ENCODE peak calls at places on chromosomes 12 and 14, in nine cellular contexts. V is A549; C is PC-3; Y is neuronal stem cell; T is pancreas; G is lung; R is CD4-positive, CD25-positive, alpha-beta regulatory T cell; J is uterus; M is K562. F is an unnamed sample. For H3K4me1, the result is how much of the 10 kb centered on the place peaks cover.

GRCh38 chr12:50024804-50025186 is 499 bp downstream of the RACGAP1 start:
- DNase-seq in T (no peak), C (no peak), J (no peak), R (no peak), G (no peak), V (no peak), Y (no peak), M (peak), F (no peak)

GRCh38 chr12:131673519-131674265 is 37.2 kb upstream of the SFSWAP start:
- DNase-seq in C (peak), R (no peak), T (no peak), V (no peak), Y (no peak), J (no peak), M (no peak), G (no peak), F (no peak)

GRCh38 chr14:62674833-62675232 is 370.4 kb downstream of the KCNH5 start:
- DNase-seq in V (no peak), R (no peak), J (no peak), C (no peak), M (no peak), G (peak), T (no peak), Y (no peak), F (peak)

GRCh38 chr14:100860556-100861187 is 34.8 kb downstream of the MEG3 start:
- DNase-seq in V (no peak), T (no peak), G (no peak), M (no peak), R (no peak), C (no peak), J (no peak), Y (no peak), F (no peak)

GRCh38 chr12:96241484-96242256 is 47.5 kb downstream of the ELK3 start:
- DNase-seq in G (no peak), C (no peak), M (no peak), J (peak), R (peak), T (no peak), V (no peak), Y (no peak), F (no peak)

GRCh38 chr14:68079941-68080697 is 260.5 kb downstream of the RAD51B start:
- DNase-seq in R (no peak), V (no peak), J (no peak), C (no peak), Y (no peak), M (no peak), G (no peak), T (no peak), F (no peak)

GRCh38 chr14:68308695-68309094 is 484.2 kb downstream of the ZFP36L1 start:
- DNase-seq in G (no peak), R (no peak), Y (no peak), M (no peak), J (no peak), C (no peak), T (no peak), V (no peak), F (no peak)

GRCh38 chr12:27999521-27999920 is 27.0 kb upstream of the PTHLH start:
- DNase-seq in Y (no peak), R (no peak), T (no peak), J (no peak), V (no peak), G (no peak), C (peak), M (no peak), F (no peak)

GRCh38 chr12:106897082-106897481 is 58.6 kb upstream of the TMEM263 start:
- DNase-seq in J (no peak), V (no peak), G (no peak), R (no peak), C (peak), M (peak), T (no peak), Y (no peak), F (no peak)

DNA sequence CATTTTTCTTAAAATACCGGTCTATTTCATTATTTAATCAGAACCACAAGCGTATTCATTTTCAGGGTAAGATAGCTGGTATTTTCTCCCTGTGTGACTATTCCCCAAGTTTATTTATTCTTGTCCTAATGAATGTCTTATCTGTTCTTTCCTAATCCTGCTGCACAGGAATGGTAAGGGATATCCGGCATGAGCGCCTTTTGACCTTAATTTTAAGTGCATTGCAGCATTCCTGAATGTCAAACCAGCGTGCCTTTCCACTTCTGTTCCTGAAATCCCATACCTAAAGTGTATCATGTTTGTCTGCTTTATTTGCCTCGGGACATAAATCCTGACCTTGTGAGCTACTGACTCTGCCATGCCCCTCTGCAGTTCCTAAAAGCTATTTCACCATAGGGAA is 1713.2 kb upstream of the FLRT2 start:
- DNase-seq in Y (no peak), J (no peak), C (peak), G (no peak), T (no peak), V (no peak), M (no peak), R (no peak), F (no peak)
- H3K4me1 ChIP-seq in Y (under half), J (under half), C (under half), G (under half), T (under half), V (under half), M (under half), R (under half), F (under half)

GRCh38 chr12:79776111-79776510 is 85.3 kb upstream of the PAWR start:
- DNase-seq in T (no peak), C (peak), G (no peak), R (no peak), Y (no peak), J (no peak), V (no peak), M (no peak), F (no peak)
- H3K27ac ChIP-seq in T (no peak), C (no peak), G (no peak), R (no peak), Y (no peak), J (peak), V (peak), M (no peak), F (no peak)

GRCh38 chr14:99559286-99559990 is 44.6 kb downstream of the CCDC85C start:
- DNase-seq in J (no peak), C (no peak), G (no peak), T (no peak), V (no peak), M (no peak), Y (no peak), R (no peak), F (no peak)

GRCh38 chr14:99554184-99554583 is 49.8 kb downstream of the CCDC85C start:
- DNase-seq in J (no peak), G (no peak), C (no peak), T (peak), R (no peak), M (no peak), V (no peak), Y (no peak), F (no peak)

GRCh38 chr14:99552572-99553216 is 51.3 kb downstream of the CCDC85C start:
- DNase-seq in G (no peak), Y (no peak), R (no peak), V (no peak), M (no peak), C (no peak), T (peak), J (no peak), F (no peak)

GRCh38 chr14:99554757-99555531 is 49.1 kb downstream of the CCDC85C start:
- DNase-seq in R (no peak), G (peak), C (no peak), Y (no peak), J (no peak), V (no peak), M (no peak), T (peak), F (no peak)

DNA sequence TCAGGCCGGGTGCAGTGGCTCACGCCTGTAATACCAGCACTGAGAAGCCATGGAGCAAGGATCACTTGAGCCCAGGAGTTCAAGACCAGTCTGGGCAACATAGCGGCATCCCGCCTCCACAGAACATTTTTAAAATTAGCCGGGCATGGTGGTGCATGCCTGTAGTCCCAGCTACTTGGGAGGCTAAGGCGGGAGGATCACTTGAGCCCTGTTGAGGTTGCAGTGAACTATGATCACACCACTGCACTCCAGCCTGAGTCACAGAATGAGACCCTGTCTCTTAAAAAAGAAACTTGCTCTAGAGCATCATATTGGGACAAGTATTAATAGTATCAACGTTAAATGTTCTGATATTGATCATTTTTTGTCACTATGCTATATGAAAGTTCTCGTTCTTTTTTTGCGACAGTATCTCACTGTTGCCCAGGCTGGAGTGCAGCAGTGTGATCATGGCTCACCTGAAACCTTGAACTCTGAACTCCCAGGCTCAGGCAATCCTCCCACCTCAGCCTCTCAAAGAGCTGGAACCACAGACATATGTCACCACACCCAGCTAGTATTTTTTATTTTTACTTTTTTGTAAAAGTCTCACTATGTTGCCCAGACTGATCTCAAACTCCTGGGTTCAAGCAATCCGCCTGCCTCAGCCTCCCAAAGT is 47.7 kb downstream of the CCDC85C start:
- DNase-seq in V (no peak), G (no peak), R (no peak), J (no peak), M (no peak), C (no peak), T (no peak), Y (no peak), F (no peak)
- H3K4me1 ChIP-seq in V (under half), G (under half), R (under half), J (under half), M (under half), C (under half), T (half or more), Y (under half), F (under half)

GRCh38 chr14:104977008-104977680 is 1.0 kb downstream of the AHNAK2 start:
- DNase-seq in T (no peak), J (no peak), V (no peak), Y (no peak), G (no peak), M (no peak), C (peak), R (no peak), F (no peak)

GRCh38 chr14:104979758-104980591 is 1.8 kb upstream of the AHNAK2 start:
- DNase-seq in V (no peak), T (peak), M (no peak), G (peak), J (peak), C (peak), Y (no peak), R (no peak), F (peak)

GRCh38 chr14:104978774-104979691 is 859 bp upstream of the AHNAK2 start:
- DNase-seq in M (no peak), Y (no peak), V (no peak), G (no peak), C (no peak), J (no peak), R (no peak), T (no peak), F (no peak)

GRCh38 chr14:104976198-104977007 is 1.8 kb downstream of the AHNAK2 start:
- DNase-seq in M (peak), Y (peak), G (peak), C (peak), R (peak), V (peak), T (peak), J (peak), F (peak)

GRCh38 chr14:104977681-104978647 is at the start of gene AHNAK2:
- DNase-seq in G (peak), Y (peak), R (peak), T (peak), V (peak), M (peak), C (peak), J (peak), F (peak)
- H3K27ac ChIP-seq in G (no peak), Y (no peak), R (no peak), T (no peak), V (peak), M (no peak), C (no peak), J (peak), F (no peak)

GRCh38 chr12:102958830-102959176 is 1.3 kb downstream of the ASCL1 start:
- DNase-seq in T (no peak), Y (no peak), V (no peak), C (no peak), M (no peak), R (no peak), G (no peak), J (no peak), F (no peak)

GRCh38 chr12:102960766-102961487 is 3.5 kb downstream of the ASCL1 start:
- DNase-seq in V (no peak), C (no peak), J (no peak), Y (no peak), G (no peak), M (no peak), T (no peak), R (no peak), F (no peak)

GRCh38 chr12:102958073-102958829 is 777 bp downstream of the ASCL1 start:
- DNase-seq in J (no peak), R (no peak), T (no peak), V (peak), M (no peak), G (no peak), C (no peak), Y (peak), F (no peak)

GRCh38 chr12:102957339-102958050 is at the start of gene ASCL1:
- DNase-seq in Y (no peak), J (no peak), C (no peak), M (no peak), T (no peak), V (no peak), G (no peak), R (no peak), F (no peak)

DNA sequence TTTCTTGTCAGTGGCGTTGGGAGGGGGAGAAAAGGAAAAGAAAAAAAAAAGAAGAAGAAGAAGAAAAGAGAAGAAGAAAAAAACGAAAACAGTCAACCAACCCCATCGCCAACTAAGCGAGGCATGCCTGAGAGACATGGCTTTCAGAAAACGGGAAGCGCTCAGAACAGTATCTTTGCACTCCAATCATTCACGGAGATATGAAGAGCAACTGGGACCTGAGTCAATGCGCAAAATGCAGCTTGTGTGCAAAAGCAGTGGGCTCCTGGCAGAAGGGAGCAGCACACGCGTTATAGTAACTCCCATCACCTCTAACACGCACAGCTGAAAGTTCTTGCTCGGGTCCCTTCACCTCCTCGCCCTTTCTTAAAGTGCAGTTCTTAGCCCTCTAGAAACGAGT is 1.9 kb downstream of the ASCL1 start:
- DNase-seq in V (no peak), C (no peak), T (no peak), Y (no peak), M (no peak), R (no peak), G (no peak), J (no peak), F (no peak)
- H3K4me1 ChIP-seq in V (under half), C (under half), T (under half), Y (under half), M (under half), R (under half), G (under half), J (under half), F (under half)

GRCh38 chr12:124683725-124684124 is 116.3 kb upstream of the NCOR2 start:
- DNase-seq in Y (no peak), G (no peak), R (no peak), C (no peak), M (no peak), J (no peak), V (no peak), T (no peak), F (no peak)

GRCh38 chr12:124683330-124683662 is 115.9 kb upstream of the NCOR2 start:
- DNase-seq in R (no peak), C (peak), G (peak), J (no peak), M (no peak), V (peak), Y (no peak), T (no peak), F (peak)

GRCh38 chr12:124682425-124683329 is 115.3 kb upstream of the NCOR2 start:
- DNase-seq in M (no peak), R (no peak), Y (no peak), C (no peak), G (no peak), V (no peak), J (no peak), T (no peak), F (no peak)

GRCh38 chr12:124680863-124681778 is 113.7 kb upstream of the NCOR2 start:
- DNase-seq in R (no peak), Y (peak), J (peak), T (no peak), C (peak), V (peak), G (no peak), M (peak), F (no peak)

GRCh38 chr12:124681779-124682391 is 114.5 kb upstream of the NCOR2 start:
- DNase-seq in R (no peak), C (peak), G (no peak), M (no peak), T (no peak), Y (no peak), J (peak), V (peak), F (no peak)
- H3K27ac ChIP-seq in R (no peak), C (peak), G (peak), M (no peak), T (peak), Y (peak), J (peak), V (peak), F (peak)